ENCODE peak calls at places on chromosomes 13 and 19, in four cellular contexts. P is K562, O is H1, W is HepG2. A is an unnamed sample.

GRCh38 chr19:44735011-44735410 is 13.5 kb upstream of the BCL3 start:
- DNase-seq in O (no peak), W (no peak), P (no peak), A (no peak)

GRCh38 chr13:78753457-78753856 is 94.5 kb upstream of the OBI1 start:
- DNase-seq in O (no peak), W (no peak), P (no peak), A (no peak)

GRCh38 chr13:77536358-77536757 is 852 bp downstream of the SCEL start:
- DNase-seq in P (no peak), O (no peak), W (no peak), A (no peak)

GRCh38 chr13:32010137-32010536 is 21.4 kb upstream of the FRY start:
- DNase-seq in P (no peak), O (no peak), W (no peak), A (no peak)

GRCh38 chr19:5492281-5492812 is 37.1 kb downstream of the ZNRF4 start:
- DNase-seq in P (no peak), O (no peak), W (no peak), A (no peak)

GRCh38 chr19:58544591-58545285 is 874 bp downstream of the TRIM28 start:
- DNase-seq in P (peak; percentile 89), O (no peak), W (no peak), A (no peak)

GRCh38 chr13:98801626-98802418 is 49.4 kb upstream of the SLC15A1 start:
- DNase-seq in P (no peak), O (peak; percentile 34), W (no peak), A (no peak)

GRCh38 chr13:102777716-102778115 is 4.1 kb upstream of the TEX30 start:
- DNase-seq in P (no peak), O (no peak), W (no peak), A (no peak)

GRCh38 chr13:50576156-50576555 is 267.3 kb downstream of the DLEU7 start:
- DNase-seq in O (no peak), P (no peak), W (no peak), A (no peak)

GRCh38 chr13:36789730-36790129 is 29.3 kb upstream of the RFXAP start:
- DNase-seq in P (no peak), W (no peak), O (no peak), A (no peak)

GRCh38 chr13:110294146-110294545 is 12.8 kb downstream of the COL4A1 start:
- DNase-seq in W (no peak), O (no peak), P (no peak), A (no peak)

GRCh38 chr19:48311384-48311783 is 14.0 kb upstream of the EMP3 start:
- DNase-seq in O (no peak), W (no peak), P (no peak), A (no peak)

GRCh38 chr13:50208826-50209335 is 193.6 kb downstream of the KCNRG start:
- DNase-seq in W (peak; percentile 12), P (peak; percentile 50), O (peak; percentile 51), A (no peak)

GRCh38 chr13:58097831-58098230 is 466.3 kb downstream of the PCDH17 start:
- DNase-seq in O (no peak), P (no peak), W (no peak), A (no peak)

GRCh38 chr19:42111384-42111783 is 20.9 kb downstream of the POU2F2 start:
- DNase-seq in W (no peak), P (no peak), O (no peak), A (no peak)

GRCh38 chr13:53137777-53138176 is 109.2 kb downstream of the OLFM4 start:
- DNase-seq in P (no peak), O (no peak), W (no peak), A (no peak)

GRCh38 chr19:15453091-15453498 is 3.3 kb upstream of the WIZ start:
- DNase-seq in O (no peak), W (no peak), P (no peak), A (no peak)

GRCh38 chr13:99329477-99329876 is 22.3 kb upstream of the GPR183 start:
- DNase-seq in W (no peak), O (no peak), P (no peak), A (no peak)

GRCh38 chr19:11481777-11482383 is 1.0 kb upstream of the ELAVL3 start:
- DNase-seq in W (peak; percentile 52), P (peak; percentile 95), O (peak; percentile 90), A (peak; percentile 54)

GRCh38 chr13:107258599-107259187 is 690.8 kb upstream of the ARGLU1 start:
- DNase-seq in O (no peak), P (no peak), W (no peak), A (no peak)

GRCh38 chr19:52148256-52148655 is 8.5 kb upstream of the ZNF616 start:
- DNase-seq in P (no peak), O (no peak), W (no peak), A (no peak)

GRCh38 chr19:23365222-23365621 is 30.0 kb downstream of the ZNF91 start:
- DNase-seq in O (no peak), P (no peak), W (no peak), A (no peak)

GRCh38 chr19:49677901-49678674 is 1.0 kb downstream of the PRMT1 start:
- DNase-seq in P (peak; percentile 68), O (peak; percentile 97), W (peak; percentile 74), A (no peak)

GRCh38 chr19:58279042-58279924 is 528 bp downstream of the ZNF8 start:
- DNase-seq in O (peak; percentile 86), P (peak; percentile 84), W (peak; percentile 62), A (no peak)

GRCh38 chr13:41821195-41821594 is 139.7 kb downstream of the VWA8 start:
- DNase-seq in W (no peak), P (no peak), O (no peak), A (no peak)

GRCh38 chr19:4191044-4191443 is 8.6 kb downstream of the ANKRD24 start:
- DNase-seq in W (no peak), P (no peak), O (no peak), A (no peak)
- TF ChIP-seq CREB1 in W (no peak), P (no peak), O (no peak), A (no peak)

GRCh38 chr13:39263033-39263432 is 224.8 kb downstream of the NHLRC3 start:
- DNase-seq in P (peak; percentile 18), W (peak; percentile 23), O (peak; percentile 67), A (peak; percentile 9)
- TF ChIP-seq YY1 in P (no peak), W (no peak), O (no peak), A (no peak)

GRCh38 chr19:18894254-18895037 is 1.5 kb downstream of the CERS1 start:
- DNase-seq in W (no peak), P (peak; percentile 72), O (peak; percentile 64), A (no peak)
- TF ChIP-seq CREB1 in W (no peak), P (no peak), O (no peak), A (no peak)

DNA sequence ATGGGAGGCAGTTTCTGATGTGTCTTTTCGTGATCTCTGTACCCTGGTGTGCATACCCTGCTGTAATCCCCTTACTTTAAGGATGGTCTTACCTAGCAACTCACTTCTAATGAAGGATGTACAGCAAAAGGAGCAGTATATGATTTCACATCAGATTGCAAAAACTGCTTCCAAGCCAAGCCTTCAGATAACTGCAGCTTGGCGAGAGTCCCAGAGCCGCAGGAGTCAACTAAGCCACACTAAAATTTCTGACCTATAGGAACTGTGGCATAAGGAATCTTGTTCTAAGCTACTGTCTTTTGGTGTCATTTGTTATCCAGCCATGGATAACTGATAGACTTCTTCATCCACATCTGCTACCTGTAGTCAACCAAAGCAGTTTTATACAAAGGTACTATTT is 496.7 kb downstream of the GPC6 start:
- DNase-seq in O (no peak), P (no peak), W (no peak), A (no peak)
- TF ChIP-seq YY1 in O (no peak), P (no peak), W (no peak), A (no peak)

DNA sequence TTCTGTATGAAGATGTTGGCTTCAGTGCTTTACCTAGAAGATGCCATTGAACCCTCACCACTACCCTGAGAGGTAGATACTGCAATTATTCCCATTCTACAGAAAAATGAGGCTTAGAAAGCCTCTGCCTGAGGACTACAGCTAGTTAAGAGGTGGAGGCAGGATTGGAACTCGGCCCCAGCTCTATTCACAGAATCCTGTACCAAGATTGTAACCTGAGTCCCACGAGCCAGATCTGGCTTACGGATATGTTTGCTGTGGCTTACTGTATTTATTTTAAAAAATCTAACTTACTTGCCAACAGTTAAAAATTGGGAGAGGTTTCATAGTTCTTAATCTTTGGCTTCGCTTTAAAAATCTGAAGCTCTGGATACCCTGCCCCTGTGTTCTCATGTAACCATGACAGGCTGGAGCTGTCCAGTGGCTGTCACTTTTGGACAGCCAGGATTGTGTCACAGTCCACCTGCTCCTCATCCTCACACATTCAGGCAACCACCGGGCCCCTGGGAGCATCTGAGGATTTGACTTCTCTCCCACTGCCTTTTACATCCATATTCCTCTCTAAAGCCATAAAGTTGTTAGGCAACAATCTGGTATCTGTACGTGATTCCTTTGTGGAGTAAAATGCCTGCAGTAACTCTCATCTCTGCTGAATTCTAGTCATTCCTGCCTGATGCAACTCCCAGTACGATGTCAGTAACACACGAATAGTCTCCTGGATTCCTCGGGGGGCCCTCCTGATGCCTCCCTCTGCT is 160.8 kb upstream of the SERP2 start:
- DNase-seq in O (no peak), P (no peak), W (no peak), A (no peak)
- TF ChIP-seq CREB1 in O (no peak), P (no peak), W (no peak), A (no peak)

DNA sequence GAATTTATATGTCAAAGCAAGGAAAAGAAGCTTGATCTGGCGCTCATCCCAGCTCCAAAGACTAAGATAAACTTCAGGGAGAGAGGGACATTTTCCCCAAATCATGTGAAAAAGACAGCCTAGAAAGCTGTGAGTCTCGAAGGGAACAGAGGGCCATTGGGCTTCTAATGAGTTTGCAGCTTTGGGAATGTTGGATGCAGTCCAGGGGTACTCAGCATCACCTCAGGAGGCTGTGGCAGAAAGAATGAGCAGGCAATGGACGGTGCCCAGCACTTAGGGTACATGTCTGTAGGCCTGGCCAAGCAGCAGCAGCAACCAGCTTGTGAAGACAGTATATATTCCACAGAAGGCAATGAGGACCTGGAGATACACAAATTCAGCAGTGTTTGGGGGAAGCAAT is 25.7 kb upstream of the WASF3 start:
- DNase-seq in P (no peak), O (no peak), W (no peak), A (no peak)
- TF ChIP-seq YY1 in P (no peak), O (no peak), W (no peak), A (no peak)